ENCODE peak calls at places on chromosomes 6 and 20, in eight cellular contexts. Z, F, K, R, U, G, J and V are unnamed samples. For H3K27me3, the result is how much of the 10 kb centered on the place peaks cover.

GRCh38 chr20:10654630-10655029 is 19.2 kb downstream of the JAG1 start:
- DNase-seq in J (no peak), U (peak), G (no peak), Z (no peak), K (no peak), F (peak), R (no peak), V (no peak)

GRCh38 chr20:48193626-48194025 is 408.3 kb upstream of the SULF2 start:
- DNase-seq in Z (no peak), R (no peak), J (no peak), U (no peak), F (no peak), G (no peak), K (peak), V (no peak)

GRCh38 chr6:51959744-51960383 is 127.5 kb downstream of the PKHD1 start:
- DNase-seq in K (peak), J (peak), G (no peak), U (peak), Z (no peak), F (peak), R (peak), V (peak)

GRCh38 chr20:32565735-32566032 is 19.4 kb downstream of the NOL4L start:
- DNase-seq in F (no peak), U (no peak), G (no peak), Z (no peak), J (no peak), K (no peak), R (no peak), V (no peak)

GRCh38 chr6:159695984-159696383 is 2.9 kb upstream of the SOD2 start:
- DNase-seq in R (no peak), J (no peak), U (no peak), K (no peak), Z (no peak), G (no peak), F (no peak), V (no peak)

GRCh38 chr6:156396068-156396771 is 381.0 kb upstream of the ARID1B start:
- DNase-seq in R (no peak), Z (peak), J (no peak), G (peak), F (no peak), K (no peak), U (no peak), V (peak)

GRCh38 chr6:4608361-4609115 is 167.7 kb upstream of the CDYL start:
- DNase-seq in R (no peak), G (no peak), F (no peak), K (no peak), U (no peak), Z (no peak), J (no peak), V (no peak)

GRCh38 chr20:49571553-49571835 is 3.6 kb upstream of the PTGIS start:
- DNase-seq in G (no peak), K (no peak), R (no peak), F (no peak), U (no peak), Z (no peak), J (no peak), V (no peak)

GRCh38 chr6:101761124-101761601 is 367.7 kb downstream of the GRIK2 start:
- DNase-seq in G (no peak), F (peak), J (no peak), Z (no peak), R (no peak), K (no peak), U (peak), V (no peak)

GRCh38 chr6:107032051-107032450 is 4.1 kb downstream of the MTRES1 start:
- DNase-seq in F (no peak), J (no peak), R (no peak), G (no peak), U (peak), K (no peak), Z (no peak), V (no peak)

GRCh38 chr6:89781070-89782034 is 38.2 kb downstream of the MDN1 start:
- DNase-seq in G (no peak), K (no peak), Z (no peak), F (no peak), U (no peak), R (no peak), J (no peak), V (no peak)

GRCh38 chr20:7147220-7147601 is 379.7 kb downstream of the BMP2 start:
- DNase-seq in F (no peak), Z (no peak), G (no peak), U (peak), K (no peak), J (peak), R (no peak), V (no peak)

GRCh38 chr20:17228624-17229061 is 1.8 kb downstream of the PCSK2 start:
- DNase-seq in R (peak), K (peak), Z (no peak), U (no peak), F (no peak), J (peak), G (no peak), V (no peak)

GRCh38 chr6:16420715-16421461 is 182.5 kb downstream of the GMPR start:
- DNase-seq in Z (peak), K (no peak), J (no peak), G (peak), R (no peak), F (peak), U (no peak), V (peak)

GRCh38 chr20:7090753-7091310 is 323.3 kb downstream of the BMP2 start:
- DNase-seq in J (no peak), K (no peak), F (no peak), Z (no peak), G (no peak), U (peak), R (no peak), V (no peak)

GRCh38 chr20:41734506-41734945 is 116.3 kb upstream of the CHD6 start:
- DNase-seq in J (no peak), G (no peak), R (no peak), K (no peak), Z (peak), U (peak), F (peak), V (no peak)

GRCh38 chr6:119181046-119181445 is 102.6 kb upstream of the FAM184A start:
- DNase-seq in Z (no peak), J (no peak), G (no peak), K (no peak), U (no peak), R (no peak), F (no peak), V (no peak)

GRCh38 chr6:166824146-166824879 is 132.0 kb downstream of the RNASET2 start:
- DNase-seq in J (no peak), K (no peak), F (no peak), G (no peak), Z (no peak), R (no peak), U (no peak), V (no peak)

GRCh38 chr6:15870354-15871043 is 207.7 kb upstream of the DTNBP1 start:
- DNase-seq in R (no peak), Z (no peak), G (no peak), J (no peak), F (peak), U (peak), K (no peak), V (no peak)

GRCh38 chr6:32045811-32046449 is 7.7 kb downstream of the CYP21A2 start:
- DNase-seq in K (no peak), R (no peak), G (no peak), F (no peak), J (no peak), U (no peak), Z (no peak), V (no peak)

GRCh38 chr6:148538251-148539190 is 195.9 kb downstream of the SASH1 start:
- DNase-seq in K (no peak), Z (no peak), R (no peak), G (no peak), U (no peak), J (no peak), F (no peak), V (no peak)

GRCh38 chr20:23856736-23857135 is 22.8 kb downstream of the CST5 start:
- DNase-seq in K (no peak), Z (no peak), G (no peak), J (no peak), U (peak), R (no peak), F (no peak), V (no peak)

GRCh38 chr20:23856226-23856625 is 23.3 kb downstream of the CST5 start:
- DNase-seq in K (no peak), J (no peak), R (no peak), Z (no peak), G (no peak), F (no peak), U (no peak), V (no peak)

GRCh38 chr20:23857954-23858565 is 21.5 kb downstream of the CST5 start:
- DNase-seq in R (no peak), J (no peak), G (no peak), U (no peak), K (no peak), Z (no peak), F (no peak), V (no peak)
- H3K4me3 ChIP-seq in R (no peak), J (no peak), G (no peak), U (no peak), K (no peak), Z (no peak), F (no peak), V (no peak)

DNA sequence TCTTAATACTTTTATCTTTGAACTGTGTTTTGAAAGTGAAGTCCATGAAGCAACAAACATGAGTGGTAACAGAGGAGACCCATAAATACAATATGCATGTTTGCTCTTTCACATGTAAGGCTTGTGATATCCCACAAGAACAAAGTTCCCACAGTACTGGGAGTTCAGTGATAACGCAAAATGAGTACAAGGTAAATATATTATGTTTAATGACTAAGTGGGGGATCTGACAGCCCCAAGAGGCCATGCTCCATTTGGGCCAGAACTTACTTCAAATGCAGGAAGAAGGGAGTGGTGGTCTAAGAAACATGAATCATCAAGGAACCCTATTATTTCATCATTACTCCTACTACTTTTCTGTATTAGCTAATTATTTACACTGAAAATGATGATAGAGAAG is 157.2 kb downstream of the PHF3 start:
- DNase-seq in G (no peak), Z (no peak), F (no peak), J (no peak), R (no peak), K (no peak), U (peak), V (no peak)
- H3K27me3 ChIP-seq in G (under half), Z (under half), F (under half), J (under half), R (under half), K (under half), U (under half), V (under half)

GRCh38 chr6:28337103-28337520 is 1.2 kb upstream of the ZSCAN31 start:
- DNase-seq in R (no peak), G (no peak), J (no peak), U (no peak), Z (no peak), F (no peak), K (no peak), V (no peak)
- H3K4me3 ChIP-seq in R (peak), G (peak), J (no peak), U (no peak), Z (peak), F (no peak), K (peak), V (no peak)

GRCh38 chr6:46323966-46324622 is 153.3 kb upstream of the ENPP5 start:
- DNase-seq in F (no peak), K (no peak), R (no peak), J (no peak), Z (no peak), G (no peak), U (no peak), V (no peak)

GRCh38 chr6:46324706-46325105 is 153.9 kb upstream of the ENPP5 start:
- DNase-seq in U (no peak), R (no peak), Z (no peak), J (no peak), K (no peak), G (no peak), F (no peak), V (no peak)

GRCh38 chr6:46329568-46329967 is 158.8 kb upstream of the ENPP5 start:
- DNase-seq in G (no peak), Z (no peak), K (no peak), U (no peak), F (no peak), J (no peak), R (no peak), V (no peak)

GRCh38 chr6:46325561-46326525 is 155.1 kb upstream of the ENPP5 start:
- DNase-seq in F (peak), K (peak), U (no peak), G (peak), R (no peak), J (no peak), Z (no peak), V (peak)

DNA sequence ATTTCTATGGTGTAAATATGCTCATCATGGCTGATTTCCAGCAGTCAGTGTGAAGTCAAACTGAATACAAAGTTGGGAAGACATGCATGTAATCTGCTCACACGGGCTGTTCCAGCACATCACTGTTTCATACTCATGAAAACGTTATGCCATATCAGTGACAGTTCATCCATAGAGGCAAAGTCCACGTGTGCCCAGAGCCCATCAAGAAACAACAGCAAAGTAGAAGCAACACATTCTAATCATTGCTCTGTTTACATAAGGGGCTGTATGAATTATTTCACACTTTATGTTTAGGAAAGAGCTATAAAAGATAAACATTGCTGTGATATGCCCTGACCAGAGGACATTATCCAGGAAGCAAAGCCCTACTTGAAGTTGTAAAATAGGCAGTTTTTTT is 157.0 kb upstream of the ENPP5 start:
- DNase-seq in Z (no peak), F (no peak), U (no peak), J (no peak), G (no peak), K (no peak), R (no peak), V (no peak)
- H3K27me3 ChIP-seq in Z (under half), F (under half), U (under half), J (under half), G (under half), K (under half), R (under half), V (under half)

GRCh38 chr6:127221201-127221600 is 45.5 kb upstream of the RNF146 start:
- DNase-seq in Z (no peak), J (no peak), U (no peak), G (no peak), K (no peak), R (no peak), F (no peak), V (no peak)

GRCh38 chr6:127219869-127220268 is 46.8 kb upstream of the RNF146 start:
- DNase-seq in R (no peak), G (no peak), U (no peak), F (no peak), K (no peak), J (no peak), Z (no peak), V (no peak)

GRCh38 chr6:127222418-127222817 is 44.2 kb upstream of the RNF146 start:
- DNase-seq in K (no peak), J (no peak), F (no peak), G (no peak), R (no peak), U (peak), Z (no peak), V (no peak)

GRCh38 chr6:127225497-127225896 is 41.2 kb upstream of the RNF146 start:
- DNase-seq in K (no peak), U (peak), Z (no peak), F (no peak), J (no peak), R (no peak), G (no peak), V (no peak)
- H3K4me3 ChIP-seq in K (no peak), U (no peak), Z (no peak), F (no peak), J (no peak), R (no peak), G (no peak), V (no peak)

GRCh38 chr6:169175360-169175887 is 78.2 kb downstream of the THBS2 start:
- DNase-seq in U (no peak), G (no peak), F (no peak), R (no peak), K (no peak), Z (no peak), J (no peak), V (no peak)

GRCh38 chr6:169174516-169175359 is 78.9 kb downstream of the THBS2 start:
- DNase-seq in U (no peak), Z (no peak), R (no peak), J (no peak), F (no peak), K (no peak), G (no peak), V (no peak)

GRCh38 chr6:169172946-169173345 is 80.7 kb downstream of the THBS2 start:
- DNase-seq in Z (no peak), F (no peak), J (no peak), K (no peak), G (no peak), R (no peak), U (no peak), V (no peak)

GRCh38 chr6:169172435-169172834 is 81.2 kb downstream of the THBS2 start:
- DNase-seq in K (no peak), F (peak), R (peak), G (no peak), Z (no peak), J (no peak), U (no peak), V (no peak)

DNA sequence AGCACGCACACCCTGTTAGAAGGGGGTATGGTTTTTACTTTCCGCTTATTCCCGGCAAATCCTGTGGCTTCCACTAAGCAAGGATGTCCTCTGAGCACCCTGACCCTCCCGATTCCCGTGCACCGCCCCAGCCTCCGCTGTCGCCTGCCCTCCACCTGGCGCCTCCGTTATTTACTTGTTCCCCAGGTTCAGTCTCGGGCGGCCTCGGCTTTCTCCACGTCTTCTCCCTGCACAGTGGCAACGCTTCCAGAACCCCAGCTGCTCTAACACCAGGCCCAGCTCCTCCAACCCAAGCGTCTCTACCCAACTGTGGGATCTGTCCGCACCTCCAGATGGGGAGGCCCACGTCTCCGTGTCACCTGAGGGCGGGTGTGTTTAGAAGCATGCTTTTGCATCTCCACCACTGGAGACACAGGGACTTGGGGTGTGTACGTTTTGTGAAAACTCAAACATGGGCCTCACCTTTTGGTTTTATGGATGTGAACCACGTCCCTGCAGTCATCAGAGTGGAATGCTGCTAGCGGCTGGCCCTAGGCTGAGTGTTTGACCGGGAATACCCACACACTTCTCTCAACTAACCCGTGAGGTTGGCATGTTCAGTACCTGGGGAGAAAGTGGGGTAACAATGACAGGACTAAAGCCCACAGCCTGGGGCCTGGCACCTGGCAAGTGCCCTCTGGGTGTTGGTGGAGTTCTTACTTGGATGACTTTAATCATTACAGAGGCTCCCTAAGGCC is 79.9 kb downstream of the THBS2 start:
- DNase-seq in F (no peak), K (no peak), J (no peak), G (no peak), Z (no peak), U (peak), R (no peak), V (no peak)
- H3K27me3 ChIP-seq in F (under half), K (under half), J (under half), G (under half), Z (under half), U (under half), R (under half), V (under half)

DNA sequence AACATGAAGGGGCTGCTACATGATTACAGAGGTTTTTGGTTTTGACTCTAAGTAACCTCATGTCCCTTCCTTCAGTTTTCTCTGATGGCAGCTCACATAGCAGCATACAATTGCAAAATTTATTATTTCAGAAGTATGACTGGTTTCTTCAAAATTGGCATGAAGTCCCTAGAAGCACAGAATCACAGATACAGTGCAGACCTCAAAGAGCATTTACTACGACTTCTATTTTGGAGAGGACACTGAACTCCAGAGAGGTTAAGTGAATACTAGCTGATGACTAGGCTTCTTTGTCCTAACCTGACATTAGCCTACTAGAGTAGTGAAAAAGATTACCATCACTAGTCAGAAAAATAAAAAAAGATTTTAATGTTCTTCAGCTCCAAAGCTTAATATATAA is 664.3 kb downstream of the RFPL4B start:
- DNase-seq in G (no peak), R (no peak), Z (no peak), F (no peak), J (no peak), U (no peak), K (no peak), V (no peak)
- H3K4me3 ChIP-seq in G (no peak), R (no peak), Z (no peak), F (no peak), J (no peak), U (no peak), K (no peak), V (no peak)